ENCODE peak calls at places on chromosome 19, in six cellular contexts. Y is effector memory CD4-positive, alpha-beta T cell; X is adipocyte; L is breast epithelium; P is Caco-2; V is heart left ventricle. E is an unnamed sample.

GRCh38 chr19:1411255-1412191 is 4.1 kb downstream of the DAZAP1 start:
- DNase-seq in Y (peak; percentile 15), X (no peak), L (no peak), P (no peak), V (peak; percentile 84), E (no peak)

GRCh38 chr19:35017507-35017906 is 12.8 kb upstream of the SCN1B start:
- DNase-seq in Y (no peak), X (no peak), L (no peak), P (no peak), V (no peak), E (no peak)

GRCh38 chr19:35483089-35483488 is 7.2 kb downstream of the KRTDAP start:
- DNase-seq in Y (no peak), X (no peak), L (no peak), P (no peak), V (no peak), E (no peak)

GRCh38 chr19:49106648-49107135 is 7.5 kb upstream of the LIN7B start:
- DNase-seq in Y (peak; percentile 9), X (peak; percentile 70), L (no peak), P (peak; percentile 75), V (peak; percentile 27), E (no peak)

GRCh38 chr19:55115446-55116065 is 1.9 kb downstream of the PPP1R12C start:
- DNase-seq in Y (no peak), X (peak; percentile 11), L (no peak), P (no peak), V (no peak), E (no peak)

GRCh38 chr19:16581971-16582343 is 9.7 kb upstream of the SLC35E1 start:
- DNase-seq in Y (no peak), X (no peak), L (no peak), P (no peak), V (no peak), E (no peak)

GRCh38 chr19:33294058-33294798 is 8.1 kb downstream of the CEBPA start:
- DNase-seq in Y (no peak), X (no peak), L (no peak), P (peak; percentile 67), V (no peak), E (no peak)

GRCh38 chr19:58397533-58398037 is 2.1 kb downstream of the RNF225 start:
- DNase-seq in Y (no peak), X (no peak), L (no peak), P (no peak), V (no peak), E (no peak)

GRCh38 chr19:46944918-46945628 is 74.6 kb upstream of the NPAS1 start:
- DNase-seq in Y (no peak), X (peak; percentile 81), L (no peak), P (no peak), V (peak; percentile 84), E (no peak)

GRCh38 chr19:50659318-50660082 is 10.3 kb downstream of the C19orf81 start:
- DNase-seq in Y (no peak), X (no peak), L (no peak), P (no peak), V (no peak), E (no peak)

GRCh38 chr19:23002690-23003422 is at the start of gene ZNF728:
- DNase-seq in Y (no peak), X (no peak), L (peak; percentile 61), P (no peak), V (peak; percentile 83), E (no peak)

GRCh38 chr19:40210919-40211318 is 7.3 kb downstream of the TTC9B start:
- DNase-seq in Y (no peak), X (no peak), L (no peak), P (no peak), V (no peak), E (no peak)

GRCh38 chr19:45250832-45251451 is at the start of gene MARK4:
- DNase-seq in Y (peak; percentile 33), X (peak; percentile 87), L (no peak), P (no peak), V (peak; percentile 64), E (peak; percentile 40)

GRCh38 chr19:12997967-12998940 is 3.0 kb downstream of the NFIX start:
- DNase-seq in Y (no peak), X (no peak), L (no peak), P (no peak), V (no peak), E (no peak)

GRCh38 chr19:58021541-58022282 is 12.1 kb upstream of the ZSCAN1 start:
- DNase-seq in Y (no peak), X (peak; percentile 45), L (peak; percentile 38), P (no peak), V (peak; percentile 70), E (peak; percentile 41)

GRCh38 chr19:40398417-40399056 is 8.6 kb upstream of the HIPK4 start:
- DNase-seq in Y (peak; percentile 43), X (no peak), L (peak; percentile 76), P (peak; percentile 86), V (no peak), E (no peak)

GRCh38 chr19:7733376-7733775 is 1.5 kb upstream of the CLEC4G start:
- DNase-seq in Y (no peak), X (no peak), L (no peak), P (no peak), V (no peak), E (no peak)

GRCh38 chr19:48329167-48329891 is 4.0 kb downstream of the EMP3 start:
- DNase-seq in Y (peak; percentile 32), X (peak; percentile 63), L (no peak), P (peak; percentile 68), V (no peak), E (no peak)

GRCh38 chr19:13846533-13847032 is 30.4 kb upstream of the NANOS3 start:
- DNase-seq in Y (peak; percentile 99), X (peak; percentile 92), L (peak; percentile 85), P (peak; percentile 84), V (peak; percentile 91), E (peak; percentile 97)

GRCh38 chr19:48418317-48419064 is 25.0 kb downstream of the GRIN2D start:
- DNase-seq in Y (no peak), X (no peak), L (no peak), P (no peak), V (no peak), E (no peak)

GRCh38 chr19:35592226-35592625 is 6.3 kb downstream of the PMIS2 start:
- DNase-seq in Y (no peak), X (peak; percentile 45), L (no peak), P (no peak), V (no peak), E (no peak)

GRCh38 chr19:13850910-13851753 is 25.8 kb upstream of the NANOS3 start:
- DNase-seq in Y (peak; percentile 70), X (peak; percentile 93), L (peak; percentile 91), P (peak; percentile 84), V (peak; percentile 86), E (peak; percentile 96)

GRCh38 chr19:51407631-51408131 is 9.8 kb downstream of the SIGLEC10 start:
- DNase-seq in Y (no peak), X (peak; percentile 11), L (no peak), P (peak; percentile 67), V (no peak), E (no peak)

GRCh38 chr19:1362385-1363257 is 21.1 kb upstream of the NDUFS7 start:
- DNase-seq in Y (no peak), X (no peak), L (no peak), P (no peak), V (no peak), E (no peak)

GRCh38 chr19:1675633-1676350 is 23.4 kb upstream of the TCF3 start:
- DNase-seq in Y (no peak), X (peak; percentile 22), L (no peak), P (no peak), V (no peak), E (no peak)

GRCh38 chr19:6766357-6767080 is 716 bp downstream of the SH2D3A start:
- DNase-seq in Y (no peak), X (no peak), L (no peak), P (no peak), V (no peak), E (no peak)

GRCh38 chr19:2345794-2346663 is 14.0 kb upstream of the TMPRSS9 start:
- DNase-seq in Y (no peak), X (no peak), L (no peak), P (no peak), V (no peak), E (no peak)

GRCh38 chr19:56097776-56098175 is 23.3 kb downstream of the ZNF787 start:
- DNase-seq in Y (no peak), X (no peak), L (no peak), P (no peak), V (no peak), E (no peak)

GRCh38 chr19:16575861-16576689 is 3.9 kb upstream of the SLC35E1 start:
- DNase-seq in Y (no peak), X (no peak), L (no peak), P (no peak), V (no peak), E (no peak)

GRCh38 chr19:53868892-53869804 is 1.5 kb downstream of the MYADM start:
- DNase-seq in Y (peak; percentile 91), X (peak; percentile 93), L (peak; percentile 93), P (peak; percentile 95), V (peak; percentile 91), E (peak; percentile 80)

GRCh38 chr19:45809643-45810159 is 5.4 kb downstream of the RSPH6A start:
- DNase-seq in Y (no peak), X (peak; percentile 71), L (no peak), P (no peak), V (no peak), E (peak; percentile 58)

GRCh38 chr19:35249848-35250711 is 1.3 kb downstream of the LSR start:
- DNase-seq in Y (no peak), X (no peak), L (no peak), P (no peak), V (no peak), E (no peak)

GRCh38 chr19:49637865-49638350 is 2.0 kb downstream of the RRAS start:
- DNase-seq in Y (no peak), X (peak; percentile 96), L (peak; percentile 73), P (peak; percentile 69), V (peak; percentile 92), E (peak; percentile 85)

GRCh38 chr19:29315566-29315965 is 102.6 kb upstream of the UQCRFS1 start:
- DNase-seq in Y (no peak), X (no peak), L (no peak), P (no peak), V (no peak), E (no peak)
- H3K27me3 ChIP-seq in Y (no peaks in the 10 kb centered on the region), X (peaks cover 45% of the 10 kb centered on the region), L (peaks cover 39% of the 10 kb centered on the region), P (no peaks in the 10 kb centered on the region), V (no peaks in the 10 kb centered on the region), E (peaks cover 95% of the 10 kb centered on the region)

GRCh38 chr19:31349160-31349881 is at the start of gene TSHZ3:
- DNase-seq in Y (no peak), X (peak; percentile 83), L (no peak), P (no peak), V (peak; percentile 81), E (no peak)
- H3K27me3 ChIP-seq in Y (peaks cover 50% of the 10 kb centered on the region), X (no peaks in the 10 kb centered on the region), L (peaks cover 5% of the 10 kb centered on the region), P (no peaks in the 10 kb centered on the region), V (no peaks in the 10 kb centered on the region), E (peaks cover 34% of the 10 kb centered on the region)

GRCh38 chr19:335486-336066 is 9.0 kb downstream of the MIER2 start:
- DNase-seq in Y (no peak), X (no peak), L (no peak), P (no peak), V (no peak), E (no peak)
- H3K27me3 ChIP-seq in Y (no peaks in the 10 kb centered on the region), X (no peaks in the 10 kb centered on the region), L (no peaks in the 10 kb centered on the region), P (no peaks in the 10 kb centered on the region), V (no peaks in the 10 kb centered on the region), E (no peaks in the 10 kb centered on the region)

GRCh38 chr19:41528106-41528505 is 47.9 kb upstream of the CEACAM21 start:
- DNase-seq in Y (no peak), X (no peak), L (no peak), P (no peak), V (no peak), E (no peak)
- H3K27me3 ChIP-seq in Y (no peaks in the 10 kb centered on the region), X (peaks cover 52% of the 10 kb centered on the region), L (peaks cover 21% of the 10 kb centered on the region), P (no peaks in the 10 kb centered on the region), V (no peaks in the 10 kb centered on the region), E (peaks cover 88% of the 10 kb centered on the region)

GRCh38 chr19:19064811-19065745 is 1.3 kb downstream of the SLC25A42 start:
- DNase-seq in Y (no peak), X (peak; percentile 34), L (no peak), P (no peak), V (no peak), E (no peak)
- H3K27me3 ChIP-seq in Y (no peaks in the 10 kb centered on the region), X (no peaks in the 10 kb centered on the region), L (no peaks in the 10 kb centered on the region), P (no peaks in the 10 kb centered on the region), V (no peaks in the 10 kb centered on the region), E (no peaks in the 10 kb centered on the region)

E was measured in PC-9.